ENCODE peak calls at places on chromosomes 7 and 10, in eight cellular contexts. H is cardiac muscle cell, R is IMR-90, T is H7, N is uterus, W is PC-9, M is neural progenitor cell, Z is neuronal stem cell. S is an unnamed sample. For H3K27me3, the result is how much of the 10 kb centered on the place peaks cover.

GRCh38 chr7:37928878-37929277 is 8.4 kb downstream of the EPDR1 start:
- DNase-seq in H (no peak), R (no peak), W (no peak), M (no peak), T (no peak), Z (no peak), N (no peak), S (no peak)

GRCh38 chr7:97226541-97226940 is 109.0 kb downstream of the SDHAF3 start:
- DNase-seq in N (no peak), T (no peak), W (no peak), R (no peak), Z (no peak), H (no peak), M (no peak), S (no peak)

GRCh38 chr7:149257146-149257545 is 4.8 kb upstream of the ZNF783 start:
- DNase-seq in M (no peak), H (no peak), W (no peak), N (no peak), T (no peak), Z (no peak), R (peak), S (no peak)

GRCh38 chr7:142188846-142189245 is 69.0 kb downstream of the PRSS58 start:
- DNase-seq in W (no peak), Z (no peak), N (no peak), M (no peak), T (no peak), H (no peak), R (no peak), S (no peak)

GRCh38 chr10:42938351-42938750 is 138.5 kb upstream of the RET start:
- DNase-seq in H (no peak), N (no peak), W (no peak), R (no peak), Z (no peak), T (no peak), M (no peak), S (no peak)

GRCh38 chr7:50393547-50394252 is 56.5 kb downstream of the FIGNL1 start:
- DNase-seq in H (no peak), M (no peak), T (no peak), W (no peak), R (no peak), N (no peak), Z (no peak), S (no peak)

GRCh38 chr10:122531935-122532334 is 28.6 kb upstream of the DMBT1 start:
- DNase-seq in W (peak), T (no peak), Z (no peak), R (no peak), M (no peak), H (no peak), N (no peak), S (no peak)

GRCh38 chr7:66429498-66430163 is 199.1 kb upstream of the KCTD7 start:
- DNase-seq in H (no peak), W (no peak), N (no peak), M (no peak), R (no peak), Z (no peak), T (no peak), S (no peak)

GRCh38 chr10:119090026-119090808 is 9.6 kb upstream of the EIF3A start:
- DNase-seq in R (no peak), M (no peak), Z (no peak), N (no peak), T (no peak), H (no peak), W (no peak), S (no peak)

GRCh38 chr7:1040790-1041189 is 3.6 kb upstream of the GPR146 start:
- DNase-seq in Z (no peak), N (peak), W (no peak), M (peak), T (peak), R (peak), H (peak), S (peak)

GRCh38 chr7:46291064-46291463 is 370.0 kb upstream of the IGFBP3 start:
- DNase-seq in N (no peak), H (peak), W (peak), T (no peak), R (peak), M (no peak), Z (no peak), S (no peak)

GRCh38 chr10:128078136-128078969 is 47.9 kb downstream of the MKI67 start:
- DNase-seq in M (peak), H (peak), Z (peak), N (no peak), T (peak), W (peak), R (peak), S (peak)

GRCh38 chr7:91636728-91637127 is 243.8 kb downstream of the MTERF1 start:
- DNase-seq in W (no peak), R (no peak), Z (no peak), M (no peak), H (no peak), N (no peak), T (no peak), S (no peak)

GRCh38 chr7:117731455-117731854 is 141.8 kb downstream of the CTTNBP2 start:
- DNase-seq in M (no peak), Z (no peak), W (no peak), T (no peak), R (peak), H (no peak), N (no peak), S (no peak)

GRCh38 chr7:84970683-84971082 is 216.2 kb downstream of the SEMA3D start:
- DNase-seq in T (no peak), R (no peak), H (peak), W (no peak), M (no peak), N (no peak), Z (no peak), S (no peak)

GRCh38 chr10:130799532-130799931 is 512.0 kb downstream of the TCERG1L start:
- DNase-seq in W (no peak), Z (no peak), M (no peak), H (no peak), N (no peak), R (no peak), T (no peak), S (no peak)

GRCh38 chr7:78562191-78562590 is 763.6 kb downstream of the PHTF2 start:
- DNase-seq in Z (no peak), N (no peak), T (no peak), H (no peak), W (no peak), R (peak), M (no peak), S (no peak)

GRCh38 chr10:17062493-17063487 is 66.8 kb downstream of the CUBN start:
- DNase-seq in Z (no peak), H (peak), R (peak), N (peak), W (peak), T (peak), M (peak), S (peak)

GRCh38 chr7:49580000-49580399 is 193.4 kb upstream of the VWC2 start:
- DNase-seq in N (no peak), T (peak), Z (no peak), H (no peak), M (peak), R (no peak), W (no peak), S (no peak)

GRCh38 chr10:13099144-13099665 is 758 bp upstream of the OPTN start:
- DNase-seq in T (peak), N (peak), H (peak), W (peak), R (peak), M (peak), Z (peak), S (no peak)

GRCh38 chr7:149729983-149730801 is 43.2 kb downstream of the ZNF467 start:
- DNase-seq in M (no peak), T (no peak), Z (no peak), W (no peak), H (no peak), R (no peak), N (no peak), S (no peak)

GRCh38 chr10:126907423-126907970 is 2.3 kb downstream of the DOCK1 start:
- DNase-seq in H (no peak), N (no peak), Z (no peak), M (no peak), T (peak), R (no peak), W (no peak), S (no peak)

GRCh38 chr10:126904807-126905686 is at the start of gene DOCK1:
- DNase-seq in M (peak), W (peak), T (peak), R (peak), H (peak), Z (peak), N (peak), S (peak)

GRCh38 chr10:126906704-126907422 is 1.6 kb downstream of the DOCK1 start:
- DNase-seq in R (no peak), T (peak), H (no peak), W (no peak), N (no peak), Z (no peak), M (no peak), S (no peak)

GRCh38 chr10:126904493-126904806 is 778 bp upstream of the DOCK1 start:
- DNase-seq in W (no peak), R (no peak), M (no peak), N (no peak), T (no peak), Z (no peak), H (no peak), S (no peak)

GRCh38 chr10:126905776-126906703 is 812 bp downstream of the DOCK1 start:
- DNase-seq in W (no peak), N (peak), R (peak), T (peak), Z (peak), M (peak), H (peak), S (no peak)
- H3K4me3 ChIP-seq in W (peak), N (peak), R (peak), T (peak), Z (peak), M (peak), H (peak), S (peak)

DNA sequence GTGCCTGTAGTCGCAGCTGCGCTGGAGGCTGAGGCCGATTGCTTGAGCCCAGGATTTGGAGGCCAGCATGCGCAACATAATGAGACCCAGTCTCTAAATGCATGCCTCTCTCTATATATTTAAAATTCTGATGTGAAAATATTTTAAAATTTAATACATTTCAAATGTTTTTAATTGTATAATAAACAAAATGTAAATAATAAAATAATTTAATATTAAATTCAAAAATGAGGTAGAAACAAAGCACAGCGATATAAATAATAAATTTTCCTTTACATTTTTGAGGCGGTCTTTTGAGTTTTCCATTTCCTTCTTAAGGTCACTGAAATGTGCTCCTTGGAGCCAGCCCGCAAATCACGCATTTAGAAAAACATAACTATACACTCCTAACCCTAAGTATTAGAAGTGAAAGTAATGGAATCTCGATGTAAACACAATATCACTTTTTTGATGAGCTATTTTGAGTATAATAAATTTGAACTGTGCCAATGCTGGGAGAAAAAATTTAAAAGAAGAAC is 523 bp upstream of the CDK1 start:
- DNase-seq in R (no peak), W (no peak), N (no peak), H (no peak), M (no peak), Z (no peak), T (no peak), S (no peak)
- H3K27me3 ChIP-seq in R (under half), W (under half), N (under half), H (under half), M (under half), Z (under half), T (under half), S (under half)

GRCh38 chr7:12686234-12686893 is 1.1 kb upstream of the ARL4A start:
- DNase-seq in N (peak), R (peak), H (peak), W (peak), Z (peak), M (peak), T (peak), S (peak)
- H3K4me3 ChIP-seq in N (peak), R (peak), H (peak), W (peak), Z (peak), M (peak), T (peak), S (peak)

GRCh38 chr7:156435486-156436231 is 204.9 kb upstream of the RNF32 start:
- DNase-seq in H (no peak), M (no peak), W (no peak), R (no peak), Z (no peak), N (no peak), T (no peak), S (no peak)
- H3K27me3 ChIP-seq in H (under half), M (under half), W (half or more), R (under half), Z (under half), N (under half), T (under half), S (under half)

GRCh38 chr10:132175401-132175800 is 11.3 kb upstream of the DPYSL4 start:
- DNase-seq in H (no peak), Z (no peak), M (no peak), N (no peak), T (no peak), R (no peak), W (no peak), S (no peak)

GRCh38 chr10:132178046-132178445 is 8.7 kb upstream of the DPYSL4 start:
- DNase-seq in M (no peak), T (no peak), N (no peak), W (no peak), H (no peak), Z (no peak), R (no peak), S (no peak)

GRCh38 chr10:132175907-132176581 is 10.7 kb upstream of the DPYSL4 start:
- DNase-seq in W (no peak), H (no peak), R (no peak), M (peak), Z (no peak), T (peak), N (no peak), S (no peak)

GRCh38 chr10:132178885-132179545 is 7.7 kb upstream of the DPYSL4 start:
- DNase-seq in N (no peak), R (no peak), T (no peak), Z (no peak), W (no peak), H (no peak), M (no peak), S (no peak)

GRCh38 chr10:132176647-132177046 is 10.1 kb upstream of the DPYSL4 start:
- DNase-seq in N (no peak), R (no peak), W (no peak), M (no peak), H (no peak), Z (no peak), T (no peak), S (no peak)
- H3K4me3 ChIP-seq in N (no peak), R (no peak), W (no peak), M (peak), H (no peak), Z (no peak), T (no peak), S (no peak)